ENCODE peak calls at places on chromosome 3, in four cellular contexts. B is HepG2, H is H1, Z is K562. A is an unnamed sample.

GRCh38 chr3:161443921-161444457 is 52.6 kb upstream of the OTOL1 start:
- DNase-seq in B (peak), Z (no peak), H (no peak), A (no peak)

GRCh38 chr3:46867550-46867898 is 4.3 kb upstream of the MYL3 start:
- DNase-seq in H (no peak), Z (no peak), B (no peak), A (no peak)

GRCh38 chr3:57691411-57692133 is 1.3 kb downstream of the DENND6A start:
- DNase-seq in Z (peak), H (no peak), B (no peak), A (no peak)

GRCh38 chr3:151085889-151086483 is 522 bp downstream of the MED12L start:
- DNase-seq in Z (no peak), H (no peak), B (no peak), A (no peak)

GRCh38 chr3:174859756-174860155 is 622 bp downstream of the NAALADL2 start:
- DNase-seq in B (no peak), H (no peak), Z (no peak), A (no peak)

GRCh38 chr3:26087751-26088150 is 297.9 kb downstream of the OXSM start:
- DNase-seq in B (no peak), Z (no peak), H (no peak), A (no peak)

GRCh38 chr3:21446027-21446426 is 305.0 kb downstream of the ZNF385D start:
- DNase-seq in B (no peak), H (no peak), Z (no peak), A (peak)

GRCh38 chr3:106204160-106204868 is 335.5 kb upstream of the CBLB start:
- DNase-seq in H (no peak), Z (no peak), B (no peak), A (no peak)

GRCh38 chr3:165642761-165643432 is 194.3 kb downstream of the BCHE start:
- DNase-seq in B (no peak), Z (no peak), H (no peak), A (no peak)

GRCh38 chr3:154184582-154184981 is 63.4 kb downstream of the ARHGEF26 start:
- DNase-seq in Z (no peak), H (no peak), B (no peak), A (no peak)

GRCh38 chr3:11136116-11136515 is 18.2 kb upstream of the HRH1 start:
- DNase-seq in H (no peak), Z (no peak), B (no peak), A (no peak)

GRCh38 chr3:126083913-126084514 is at the start of gene SLC41A3:
- DNase-seq in Z (peak), H (peak), B (peak), A (peak)

GRCh38 chr3:62604746-62605351 is 231.5 kb upstream of the FEZF2 start:
- DNase-seq in Z (no peak), H (no peak), B (no peak), A (no peak)

GRCh38 chr3:112860898-112861297 is 14.2 kb upstream of the CD200R1L start:
- DNase-seq in B (no peak), Z (peak), H (no peak), A (no peak)

GRCh38 chr3:10459954-10460754 is 45.2 kb downstream of the ATP2B2 start:
- DNase-seq in B (peak), H (peak), Z (peak), A (no peak)

GRCh38 chr3:193010191-193010590 is 92.5 kb upstream of the MB21D2 start:
- DNase-seq in B (no peak), Z (no peak), H (no peak), A (no peak)
- TF ChIP-seq BRCA1 in B (no peak), Z (no peak), H (no peak), A (no peak)

GRCh38 chr3:128378631-128379347 is 87.9 kb downstream of the DNAJB8 start:
- DNase-seq in H (no peak), Z (no peak), B (no peak), A (no peak)
- TF ChIP-seq BRCA1 in H (no peak), Z (no peak), B (no peak), A (no peak)

GRCh38 chr3:146166450-146167222 is 5.7 kb upstream of the PLOD2 start:
- DNase-seq in H (no peak), B (peak), Z (no peak), A (no peak)
- TF ChIP-seq BRCA1 in H (no peak), B (no peak), Z (no peak), A (no peak)

DNA sequence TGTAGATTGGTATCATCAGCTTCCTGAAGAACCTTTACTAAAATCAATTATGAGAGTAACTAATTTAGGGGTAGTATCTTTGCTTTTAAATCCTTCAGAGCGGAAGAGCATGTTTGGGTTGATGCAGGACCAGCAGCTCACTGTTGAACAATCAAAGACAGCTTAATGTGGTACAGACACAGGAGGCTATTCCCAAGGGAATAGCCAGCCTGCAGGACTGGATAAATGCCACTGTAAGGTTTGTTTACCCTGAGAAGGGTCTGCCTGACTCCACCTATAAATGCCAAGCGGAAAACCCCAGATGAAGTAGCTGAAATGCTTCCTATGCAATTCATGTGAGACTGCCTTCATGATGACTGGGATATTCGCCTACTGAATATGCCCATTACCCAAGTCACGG is 16.0 kb upstream of the STAC start:
- DNase-seq in H (no peak), B (no peak), Z (no peak), A (no peak)
- TF ChIP-seq BRCA1 in H (no peak), B (no peak), Z (no peak), A (no peak)

GRCh38 chr3:16423298-16423697 is 90.2 kb downstream of the RFTN1 start:
- DNase-seq in B (no peak), H (no peak), Z (no peak), A (no peak)
- TF ChIP-seq BRCA1 in B (no peak), H (no peak), Z (no peak), A (no peak)

GRCh38 chr3:168162172-168162571 is 66.4 kb upstream of the GOLIM4 start:
- DNase-seq in H (no peak), B (no peak), Z (no peak), A (no peak)

GRCh38 chr3:168161696-168162095 is 66.0 kb upstream of the GOLIM4 start:
- DNase-seq in H (no peak), Z (no peak), B (no peak), A (no peak)

GRCh38 chr3:168168743-168169142 is 73.0 kb upstream of the GOLIM4 start:
- DNase-seq in Z (no peak), H (no peak), B (no peak), A (no peak)

DNA sequence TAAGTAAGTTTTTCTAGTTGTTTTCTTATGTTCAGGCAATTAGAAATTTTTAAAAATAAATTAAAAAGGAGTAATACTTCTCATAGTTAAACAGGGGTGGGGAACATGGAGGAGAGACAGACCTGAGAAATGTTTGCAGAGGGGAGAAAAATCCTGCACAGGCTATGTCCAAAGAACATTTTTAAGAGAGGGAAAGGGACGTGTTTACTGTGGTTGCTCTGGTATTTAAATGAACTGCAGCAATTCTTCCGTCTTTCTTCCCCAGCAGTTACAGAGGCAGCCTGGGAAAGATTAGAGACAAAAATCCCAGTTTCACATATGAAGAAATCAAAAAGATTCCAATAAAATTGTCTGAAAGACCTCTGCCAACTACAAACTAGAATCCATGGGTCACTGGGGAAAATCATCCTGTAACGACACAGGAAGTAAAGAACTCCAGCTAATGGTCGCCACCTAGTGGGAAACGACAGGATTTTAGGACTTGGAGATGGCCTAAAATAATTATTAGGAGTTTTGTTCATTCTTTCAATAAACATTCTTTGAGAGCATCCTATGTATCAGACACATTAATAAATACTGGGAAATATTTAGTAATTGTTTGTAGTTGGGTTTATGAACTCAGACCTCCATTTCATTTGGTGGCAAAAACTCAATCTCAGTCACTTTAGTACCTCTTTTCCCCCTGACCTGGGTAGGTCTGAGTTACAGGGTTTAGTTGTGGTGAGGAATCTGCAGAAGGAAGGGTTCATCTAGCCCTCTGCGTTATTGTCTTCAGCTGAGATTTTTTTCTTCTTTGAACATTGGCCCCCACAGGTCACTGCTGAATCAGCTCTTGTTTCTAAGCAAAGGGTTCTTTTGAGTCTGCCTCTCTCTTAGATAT is 69.9 kb upstream of the GOLIM4 start:
- DNase-seq in H (no peak), B (peak), Z (peak), A (peak)
- TF ChIP-seq BRCA1 in H (no peak), B (no peak), Z (no peak), A (no peak)

DNA sequence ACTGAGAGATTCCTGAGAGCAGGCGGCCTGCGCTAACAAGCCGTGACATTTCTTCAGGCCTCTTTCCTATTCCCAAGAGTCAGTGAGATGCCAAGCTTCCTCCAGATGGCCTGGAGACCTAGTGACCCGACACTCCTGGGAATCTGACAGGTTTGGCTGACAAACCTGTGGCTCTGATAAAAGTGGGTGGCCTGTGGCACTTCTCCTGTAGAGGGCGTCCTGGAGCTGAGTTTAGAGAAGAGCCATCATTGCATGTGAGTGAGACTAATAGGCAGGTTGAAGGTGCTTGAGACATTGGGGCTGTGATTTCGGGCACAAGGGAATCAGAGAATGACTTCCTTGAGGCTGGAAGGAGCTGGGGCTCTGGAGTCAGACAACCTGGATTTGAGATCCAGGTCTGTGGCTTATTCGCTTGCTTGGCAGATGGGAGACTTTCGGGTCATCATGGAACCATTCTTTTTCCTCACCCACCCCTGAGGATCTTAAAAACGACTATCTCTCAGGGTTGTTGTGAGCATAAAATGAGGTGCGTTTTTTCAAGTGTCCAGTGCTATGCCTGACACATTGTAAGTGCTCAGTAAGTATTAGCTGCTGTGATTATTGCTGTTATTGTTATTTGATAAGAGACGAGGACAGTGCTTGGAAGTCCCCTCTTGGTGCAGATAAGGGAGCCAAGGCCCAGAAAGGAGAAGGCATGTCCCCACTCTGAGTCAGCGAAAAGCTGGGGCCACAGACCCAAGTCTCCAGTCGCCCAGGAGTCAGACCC is 77.2 kb downstream of the SCN10A start:
- DNase-seq in H (peak), B (peak), Z (peak), A (no peak)
- TF ChIP-seq BRCA1 in H (no peak), B (no peak), Z (no peak), A (no peak)

DNA sequence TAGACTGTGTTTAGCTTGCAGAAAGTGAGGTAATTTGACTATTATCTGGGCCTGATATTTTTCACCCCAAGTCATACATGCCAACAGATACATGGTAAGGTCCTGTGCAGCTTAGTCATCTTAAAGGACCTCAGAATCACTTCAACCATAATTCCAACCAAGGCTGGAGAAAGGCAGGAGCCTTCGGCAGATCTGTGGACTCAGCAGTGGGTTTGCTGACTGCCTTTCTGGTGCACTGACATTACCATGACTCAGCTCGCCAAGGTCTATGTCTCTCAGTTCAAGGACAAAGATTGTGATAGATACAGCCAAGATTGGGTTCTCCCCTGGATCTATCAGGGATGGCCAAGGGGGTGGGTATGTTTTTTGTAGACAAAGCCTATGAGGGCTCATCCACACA is 32.7 kb downstream of the LYZL4 start:
- DNase-seq in H (no peak), Z (no peak), B (no peak), A (no peak)
- TF ChIP-seq BRCA1 in H (no peak), Z (no peak), B (no peak), A (no peak)

DNA sequence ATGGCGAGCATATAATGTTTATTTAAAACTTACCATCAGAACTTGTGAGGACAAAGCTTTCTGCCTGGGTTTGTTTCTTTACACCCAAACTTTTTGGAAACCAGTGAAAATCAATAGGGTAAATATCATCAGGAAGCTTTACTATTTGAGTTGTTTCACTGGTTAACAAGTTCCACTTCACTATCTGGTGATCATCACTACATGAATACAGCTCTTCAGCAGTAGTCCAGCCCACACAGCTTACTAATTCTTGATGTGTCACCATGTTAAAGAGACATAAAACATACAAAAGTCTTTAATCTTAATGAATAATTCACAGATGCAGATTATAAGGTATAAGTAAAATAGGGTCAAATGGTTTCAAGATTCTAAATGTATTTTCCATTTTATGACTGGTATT is 17.6 kb downstream of the IFT80 start:
- DNase-seq in B (no peak), H (no peak), Z (no peak), A (no peak)
- TF ChIP-seq BRCA1 in B (no peak), H (no peak), Z (no peak), A (no peak)

GRCh38 chr3:34000301-34000700 is 201.9 kb downstream of the PDCD6IP start:
- DNase-seq in Z (no peak), H (no peak), B (no peak), A (no peak)
- TF ChIP-seq BRCA1 in Z (no peak), H (no peak), B (no peak), A (no peak)